ENCODE peak calls at places on chromosome 12, in four cellular contexts. L is HCT116, R is prostate gland, M is HepG2. V is an unnamed sample. For H3K9me3, the result is how much of the 10 kb centered on the place peaks cover.

GRCh38 chr12:101599771-101600486 is 5.2 kb downstream of the MYBPC1 start:
- DNase-seq in L (no peak), R (no peak), M (peak), V (no peak)

GRCh38 chr12:41919526-41920305 is 225.0 kb downstream of the GXYLT1 start:
- DNase-seq in L (no peak), R (no peak), M (no peak), V (no peak)

GRCh38 chr12:119024226-119024810 is 43.0 kb downstream of the SRRM4 start:
- DNase-seq in L (no peak), R (no peak), M (no peak), V (no peak)

GRCh38 chr12:774051-774614 is 21.8 kb downstream of the WNK1 start:
- DNase-seq in L (no peak), R (no peak), M (no peak), V (no peak)

GRCh38 chr12:104695453-104696148 is 238.9 kb downstream of the CHST11 start:
- DNase-seq in L (no peak), R (no peak), M (no peak), V (no peak)

GRCh38 chr12:14249368-14249767 is 116.1 kb upstream of the ATF7IP start:
- DNase-seq in L (peak), R (no peak), M (peak), V (no peak)

GRCh38 chr12:57765003-57765697 is 1.7 kb downstream of the CYP27B1 start:
- DNase-seq in L (no peak), R (no peak), M (peak), V (peak)

GRCh38 chr12:12720637-12721250 is 3.6 kb downstream of the CDKN1B start:
- DNase-seq in L (no peak), R (no peak), M (no peak), V (no peak)

GRCh38 chr12:106071686-106072085 is 67.1 kb downstream of the NUAK1 start:
- DNase-seq in L (no peak), R (no peak), M (no peak), V (no peak)

GRCh38 chr12:80778005-80778541 is 61.4 kb downstream of the MYF5 start:
- DNase-seq in L (peak), R (peak), M (peak), V (no peak)

DNA sequence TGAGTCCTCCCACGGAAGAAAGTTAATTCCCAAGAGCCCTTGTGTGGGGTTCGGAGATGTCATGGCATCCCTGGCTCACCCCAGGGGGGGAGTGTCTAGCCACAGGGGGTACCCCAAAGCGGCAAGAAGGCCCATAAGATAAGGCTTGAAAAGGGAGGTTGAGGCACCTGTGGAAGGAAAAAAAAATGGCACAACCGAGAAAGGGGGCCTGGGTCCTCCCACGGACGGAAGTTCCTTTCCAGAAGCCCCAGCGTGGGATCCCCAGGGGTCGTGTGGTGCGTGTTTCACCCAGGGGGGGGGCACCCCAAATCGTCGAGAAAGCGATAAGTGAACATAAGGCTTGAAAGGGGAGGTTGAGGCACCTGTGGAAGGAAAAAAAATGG is 266.7 kb downstream of the ALG10 start:
- DNase-seq in L (no peak), R (no peak), M (no peak), V (no peak)
- H3K9me3 ChIP-seq in L (under half), R (under half), M (under half), V (under half)

DNA sequence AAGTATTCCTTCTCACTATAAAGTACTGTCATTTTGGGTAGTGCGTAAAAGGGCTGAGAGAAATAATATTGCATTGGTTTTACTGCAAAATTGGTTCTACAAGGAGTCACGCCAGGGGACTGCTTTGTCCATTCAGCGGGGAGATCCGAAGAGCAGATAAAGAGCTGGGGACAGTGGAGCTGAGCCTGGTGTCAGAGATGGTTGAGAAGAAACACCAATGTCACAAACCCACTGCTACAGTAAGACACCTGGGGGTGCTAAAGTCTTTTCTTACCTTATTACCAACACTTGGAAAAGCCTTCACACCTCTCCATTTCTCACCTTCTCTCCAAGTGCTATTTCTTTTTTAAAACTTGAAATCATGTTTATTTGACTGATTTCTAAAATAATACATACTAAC is 14.1 kb downstream of the IL31 start:
- DNase-seq in L (no peak), R (no peak), M (no peak), V (peak)
- TF ChIP-seq CTCF in L (peak), R (no peak), M (peak), V (peak)

DNA sequence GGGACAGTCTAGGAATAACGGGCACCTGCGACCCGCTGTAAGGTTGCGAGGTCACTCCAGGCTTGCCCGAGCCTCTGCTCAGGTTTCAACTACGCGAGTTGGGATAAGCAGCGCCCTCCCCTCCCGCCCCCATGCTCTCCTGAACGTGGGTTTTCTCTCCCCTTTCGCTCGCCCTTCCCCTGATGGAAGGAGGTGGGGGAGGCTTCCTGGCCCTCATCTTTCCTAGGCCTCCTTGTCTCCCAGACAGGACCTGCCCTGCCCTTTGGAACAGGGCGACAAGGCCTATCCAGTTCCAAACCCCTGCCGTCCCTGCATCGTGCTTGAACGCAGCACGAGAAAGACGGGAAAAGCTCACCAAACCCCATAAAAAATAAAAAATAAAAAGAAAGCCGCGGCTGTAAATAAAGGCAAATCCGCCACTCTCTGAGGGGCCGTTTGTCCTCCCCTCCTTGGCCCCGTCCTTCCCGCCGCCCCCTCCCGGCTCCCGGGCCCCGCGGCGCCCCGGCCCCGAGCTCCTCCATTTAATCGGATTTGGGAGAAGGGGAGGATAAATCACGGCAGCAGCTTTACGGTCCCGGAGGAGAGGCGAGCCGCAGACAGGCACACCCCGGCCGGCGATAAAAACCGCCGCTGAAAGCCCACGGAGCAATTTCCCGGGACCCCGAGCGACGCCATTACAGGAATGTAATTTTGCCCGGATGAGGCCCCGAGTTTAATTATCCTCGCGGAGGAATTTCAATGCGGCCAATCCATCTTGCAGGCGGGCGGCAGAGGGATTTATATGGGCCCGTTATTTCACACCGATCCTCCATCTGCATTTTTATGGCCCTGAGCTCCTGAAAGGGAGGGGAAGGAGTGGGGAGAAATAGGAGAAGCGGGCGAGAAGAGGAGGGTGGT is 1.1 kb upstream of the ATP5MC2 start:
- DNase-seq in L (no peak), R (no peak), M (no peak), V (no peak)
- H3K4me3 ChIP-seq in L (peak), R (peak), M (no peak), V (peak)

DNA sequence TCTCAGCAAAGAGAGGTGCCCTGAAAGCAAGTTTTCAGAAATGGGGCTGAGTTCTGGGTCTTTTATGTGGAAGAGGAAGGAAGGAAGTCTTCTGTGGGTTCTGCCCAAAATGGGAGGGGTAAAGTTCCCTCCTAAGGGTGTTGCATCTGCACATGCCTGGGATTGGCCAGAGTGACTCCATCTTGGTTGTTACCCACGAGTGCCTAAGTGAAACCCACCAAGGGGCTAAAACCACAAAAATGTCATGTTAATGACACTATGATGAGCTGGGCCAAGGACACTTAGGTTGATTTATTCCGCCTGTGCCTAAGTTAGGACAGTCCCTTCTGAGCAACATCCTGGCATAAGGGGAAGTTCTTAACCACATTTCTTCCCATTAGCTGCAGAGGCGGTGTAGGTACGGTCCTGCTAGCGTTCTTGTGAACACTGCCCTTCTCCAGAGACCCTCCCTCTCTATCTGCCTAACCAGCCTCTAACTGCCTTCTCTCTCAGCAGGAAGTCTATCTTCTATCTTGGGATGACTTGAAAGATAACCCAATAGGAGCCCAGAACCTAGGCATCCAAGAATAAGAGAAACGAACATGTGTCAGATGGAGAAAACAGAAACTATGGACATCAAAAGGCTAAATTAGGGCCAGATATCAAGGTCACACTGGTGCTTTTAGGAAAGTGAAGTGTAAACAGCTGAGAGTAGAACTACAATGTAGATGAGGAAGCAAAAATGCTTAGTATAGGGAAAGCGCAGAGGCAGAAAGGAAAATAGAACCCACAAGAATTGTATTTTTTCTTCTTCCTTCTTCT is 104.1 kb upstream of the AMN1 start:
- DNase-seq in L (no peak), R (no peak), M (no peak), V (no peak)
- H3K9me3 ChIP-seq in L (under half), R (under half), M (under half), V (under half)

GRCh38 chr12:76713986-76714385 is 49.9 kb upstream of the ZDHHC17 start:
- DNase-seq in L (no peak), R (no peak), M (no peak), V (no peak)

GRCh38 chr12:76711241-76711640 is 52.7 kb upstream of the ZDHHC17 start:
- DNase-seq in L (no peak), R (no peak), M (no peak), V (no peak)

GRCh38 chr12:76714861-76715260 is 49.1 kb upstream of the ZDHHC17 start:
- DNase-seq in L (no peak), R (no peak), M (no peak), V (no peak)

GRCh38 chr12:76714415-76714814 is 49.5 kb upstream of the ZDHHC17 start:
- DNase-seq in L (no peak), R (no peak), M (no peak), V (no peak)

DNA sequence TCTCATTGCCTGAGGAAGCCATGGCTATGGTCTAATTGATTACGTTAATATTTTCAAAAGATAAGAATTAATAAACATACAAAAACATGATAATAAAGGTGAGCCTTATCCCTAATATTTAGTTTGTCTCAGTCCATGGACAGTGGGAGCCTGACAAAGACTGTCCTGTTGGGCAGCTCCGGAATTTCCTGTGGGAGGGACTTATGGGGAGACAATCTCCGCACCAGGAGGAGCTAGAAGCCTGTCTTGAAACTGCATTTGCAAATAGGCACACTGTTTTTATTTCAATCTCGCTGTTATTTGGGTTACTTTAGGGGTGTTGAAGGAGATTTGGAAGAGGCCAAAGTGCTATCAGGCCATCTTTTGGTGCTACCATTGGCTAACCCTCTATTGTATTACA is 50.8 kb upstream of the ZDHHC17 start:
- DNase-seq in L (no peak), R (no peak), M (peak), V (no peak)
- TF ChIP-seq CTCF in L (no peak), R (no peak), M (peak), V (no peak)

DNA sequence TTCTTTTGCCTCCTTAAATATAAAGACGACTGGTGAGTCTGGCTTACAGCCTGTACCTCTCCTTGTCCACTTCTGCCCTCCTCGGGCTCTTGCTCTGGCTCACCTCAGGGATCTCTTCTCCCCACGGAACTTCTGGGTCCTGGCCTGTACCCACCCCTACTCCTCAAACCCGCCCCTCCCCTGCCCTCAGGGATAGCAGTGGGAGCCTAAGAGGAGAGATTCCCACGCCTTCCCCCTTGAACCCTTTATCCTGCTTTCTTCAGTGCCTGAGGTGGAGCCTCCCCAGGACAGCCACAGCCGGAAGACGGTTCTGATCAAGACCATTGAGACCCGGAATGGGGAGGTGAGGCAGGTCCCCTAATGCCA is 2.7 kb downstream of the PRPH start:
- DNase-seq in L (no peak), R (no peak), M (no peak), V (no peak)
- H3K4me3 ChIP-seq in L (peak), R (no peak), M (peak), V (peak)

GRCh38 chr12:34166427-34167060 is 144.2 kb downstream of the ALG10 start:
- DNase-seq in L (no peak), R (no peak), M (no peak), V (no peak)
- H3K9me3 ChIP-seq in L (under half), R (under half), M (under half), V (under half)

GRCh38 chr12:128800606-128801005 is 23.2 kb downstream of the SLC15A4 start:
- DNase-seq in L (no peak), R (no peak), M (no peak), V (no peak)

GRCh38 chr12:128797119-128798118 is 26.3 kb downstream of the SLC15A4 start:
- DNase-seq in L (no peak), R (no peak), M (no peak), V (no peak)

GRCh38 chr12:128795530-128796361 is 28.0 kb downstream of the SLC15A4 start:
- DNase-seq in L (no peak), R (no peak), M (no peak), V (no peak)

GRCh38 chr12:128796439-128797118 is 27.2 kb downstream of the SLC15A4 start:
- DNase-seq in L (no peak), R (no peak), M (no peak), V (no peak)

GRCh38 chr12:128798543-128799341 is 25.0 kb downstream of the SLC15A4 start:
- DNase-seq in L (no peak), R (no peak), M (no peak), V (no peak)
- TF ChIP-seq CTCF in L (peak), R (peak), M (no peak), V (peak)

V was measured in Caco-2.